ENCODE peak calls at places on chromosomes 3 and 15, in ten cellular contexts. W, K, F, O, S, N, M, E, V and R are unnamed samples.

GRCh38 chr3:134367412-134367811 is 6.8 kb downstream of the AMOTL2 start:
- DNase-seq in W (no peak), K (peak), F (no peak), O (no peak), S (peak), N (no peak), M (no peak), E (no peak), V (no peak), R (no peak)

GRCh38 chr15:88334436-88334835 is 77.9 kb upstream of the NTRK3 start:
- DNase-seq in W (no peak), K (no peak), F (no peak), O (no peak), S (no peak), N (no peak), M (no peak), E (no peak), V (no peak), R (no peak)

GRCh38 chr15:66673410-66674322 is 28.4 kb upstream of the SMAD6 start:
- DNase-seq in W (peak), K (peak), F (peak), O (peak), S (no peak), N (no peak), M (no peak), E (peak), V (no peak), R (no peak)

GRCh38 chr15:27271258-27271657 is 300.3 kb downstream of the GABRG3 start:
- DNase-seq in W (no peak), K (no peak), F (no peak), O (no peak), S (no peak), N (no peak), M (no peak), E (no peak), V (no peak), R (no peak)

GRCh38 chr3:192917258-192917507 is 473 bp downstream of the MB21D2 start:
- DNase-seq in W (no peak), K (no peak), F (peak), O (no peak), S (no peak), N (no peak), M (no peak), E (no peak), V (no peak), R (no peak)

GRCh38 chr15:57554063-57554820 is 37.5 kb upstream of the MYZAP start:
- DNase-seq in W (peak), K (no peak), F (peak), O (no peak), S (no peak), N (no peak), M (no peak), E (no peak), V (no peak), R (no peak)

GRCh38 chr3:100103558-100104441 is 10.5 kb downstream of the FILIP1L start:
- DNase-seq in W (no peak), K (peak), F (no peak), O (peak), S (no peak), N (no peak), M (no peak), E (peak), V (no peak), R (no peak)

GRCh38 chr3:126197854-126198584 is 17.6 kb upstream of the ALDH1L1 start:
- DNase-seq in W (peak), K (peak), F (peak), O (peak), S (peak), N (no peak), M (peak), E (peak), V (peak), R (peak)

GRCh38 chr3:52405601-52406115 is 39.2 kb downstream of the SEMA3G start:
- DNase-seq in W (peak), K (no peak), F (no peak), O (no peak), S (peak), N (no peak), M (no peak), E (no peak), V (no peak), R (no peak)

GRCh38 chr15:82063055-82063454 is 17.2 kb upstream of the MEX3B start:
- DNase-seq in W (no peak), K (no peak), F (no peak), O (no peak), S (no peak), N (no peak), M (no peak), E (no peak), V (no peak), R (no peak)

GRCh38 chr3:48018841-48019240 is 2.6 kb upstream of the MAP4 start:
- DNase-seq in W (peak), K (peak), F (no peak), O (no peak), S (no peak), N (peak), M (no peak), E (no peak), V (no peak), R (no peak)

GRCh38 chr15:80502782-80503181 is 98.6 kb downstream of the ARNT2 start:
- DNase-seq in W (no peak), K (no peak), F (no peak), O (no peak), S (peak), N (no peak), M (no peak), E (no peak), V (no peak), R (no peak)

DNA sequence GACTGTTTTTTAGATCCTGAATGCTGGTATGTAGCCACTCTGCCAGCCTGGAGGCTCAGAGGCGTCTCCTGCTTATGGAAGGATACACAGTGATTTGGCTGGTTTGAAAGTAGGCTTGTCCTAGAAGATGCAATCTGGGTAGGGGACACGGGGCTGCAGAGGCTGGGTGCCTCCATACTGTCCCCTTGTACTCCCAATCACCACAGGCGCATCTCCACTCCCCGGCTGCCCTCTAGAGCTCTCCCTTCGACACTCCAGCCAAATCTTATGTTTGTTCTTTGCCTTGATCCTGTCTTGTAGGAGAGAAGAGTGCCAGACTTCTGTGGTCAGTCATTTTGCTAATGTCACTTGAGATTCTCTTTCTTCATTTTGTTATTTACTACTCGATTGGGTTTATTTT is 168.8 kb upstream of the THRB start:
- DNase-seq in W (no peak), K (no peak), F (no peak), O (no peak), S (no peak), N (no peak), M (no peak), E (no peak), V (no peak), R (no peak)
- TF ChIP-seq CTCF in W (no peak), K (no peak), F (no peak), O (no peak), S (no peak), N (no peak), M (no peak), E (no peak), V (no peak), R (no peak)

GRCh38 chr3:161420746-161421145 is 49.4 kb upstream of the SPTSSB start:
- DNase-seq in W (peak), K (peak), F (peak), O (no peak), S (no peak), N (no peak), M (no peak), E (no peak), V (no peak), R (no peak)
- TF ChIP-seq CTCF in W (no peak), K (peak), F (no peak), O (no peak), S (no peak), N (no peak), M (no peak), E (no peak), V (no peak), R (no peak)

DNA sequence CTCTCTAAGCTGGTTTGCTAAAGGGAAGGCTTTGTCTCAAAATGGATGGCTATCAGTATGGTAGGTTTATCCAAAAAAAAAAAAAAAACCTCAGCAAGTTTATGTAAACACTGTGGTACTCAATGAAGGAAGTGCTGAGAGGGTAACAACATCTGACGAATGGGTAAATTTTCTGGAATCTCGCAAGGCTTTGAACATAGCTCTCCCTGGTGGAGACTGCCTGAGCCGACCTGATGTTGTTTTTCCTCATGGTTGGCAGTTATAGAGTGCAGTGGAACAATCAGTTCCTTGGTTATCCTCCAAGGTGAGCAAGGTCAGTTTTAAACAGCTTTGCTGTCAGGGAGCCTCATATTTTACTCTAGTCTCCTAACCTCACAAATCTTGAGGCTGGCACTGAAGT is 94.6 kb downstream of the ZPLD1 start:
- DNase-seq in W (peak), K (peak), F (peak), O (no peak), S (no peak), N (no peak), M (no peak), E (no peak), V (no peak), R (no peak)
- TF ChIP-seq CTCF in W (peak), K (peak), F (no peak), O (no peak), S (peak), N (peak), M (no peak), E (no peak), V (no peak), R (no peak)

GRCh38 chr3:183211390-183211789 is 41.7 kb upstream of the B3GNT5 start:
- DNase-seq in W (no peak), K (no peak), F (no peak), O (no peak), S (no peak), N (no peak), M (no peak), E (peak), V (no peak), R (no peak)
- TF ChIP-seq CTCF in W (no peak), K (no peak), F (no peak), O (no peak), S (no peak), N (no peak), M (no peak), E (no peak), V (no peak), R (no peak)

GRCh38 chr3:70386043-70386442 is 73.6 kb upstream of the MDFIC2 start:
- DNase-seq in W (no peak), K (no peak), F (no peak), O (no peak), S (no peak), N (no peak), M (no peak), E (no peak), V (no peak), R (no peak)
- TF ChIP-seq CTCF in W (no peak), K (no peak), F (no peak), O (no peak), S (no peak), N (no peak), M (no peak), E (no peak), V (no peak), R (no peak)

GRCh38 chr3:151766454-151766853 is 32.7 kb downstream of the AADACL2 start:
- DNase-seq in W (peak), K (peak), F (no peak), O (no peak), S (no peak), N (no peak), M (no peak), E (no peak), V (no peak), R (no peak)

GRCh38 chr3:151765685-151766084 is 32.0 kb downstream of the AADACL2 start:
- DNase-seq in W (peak), K (no peak), F (no peak), O (no peak), S (no peak), N (no peak), M (no peak), E (no peak), V (no peak), R (no peak)

DNA sequence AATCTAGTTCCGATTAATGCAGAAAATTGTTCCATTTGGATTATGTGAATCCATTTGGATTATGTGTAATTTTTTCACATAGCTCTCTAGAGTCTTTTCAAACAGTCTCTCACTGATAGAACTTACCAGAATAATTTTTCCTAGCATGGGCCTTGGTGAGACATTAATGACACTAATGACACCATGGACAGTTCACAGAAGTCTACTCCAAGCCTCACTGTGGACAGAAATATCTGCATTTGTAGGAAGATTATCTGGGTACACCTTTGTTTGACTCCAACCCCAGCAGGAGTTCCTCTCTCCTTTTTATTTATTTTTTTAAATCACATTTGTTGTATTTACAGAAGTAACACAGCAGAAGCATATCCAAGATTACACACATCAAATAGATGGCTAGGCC is 27.9 kb downstream of the AADACL2 start:
- DNase-seq in W (no peak), K (no peak), F (no peak), O (no peak), S (no peak), N (no peak), M (no peak), E (no peak), V (no peak), R (no peak)
- TF ChIP-seq CTCF in W (no peak), K (no peak), F (no peak), O (no peak), S (no peak), N (no peak), M (no peak), E (no peak), V (no peak), R (no peak)

GRCh38 chr3:76724706-76725105 is 315.2 kb upstream of the ROBO2 start:
- DNase-seq in W (no peak), K (peak), F (no peak), O (no peak), S (no peak), N (no peak), M (no peak), E (no peak), V (no peak), R (no peak)

GRCh38 chr3:76726034-76726433 is 313.9 kb upstream of the ROBO2 start:
- DNase-seq in W (no peak), K (no peak), F (no peak), O (no peak), S (no peak), N (no peak), M (no peak), E (no peak), V (no peak), R (no peak)

GRCh38 chr3:76728411-76728810 is 311.5 kb upstream of the ROBO2 start:
- DNase-seq in W (no peak), K (no peak), F (no peak), O (no peak), S (no peak), N (no peak), M (no peak), E (no peak), V (no peak), R (no peak)

GRCh38 chr3:76723366-76723765 is 316.5 kb upstream of the ROBO2 start:
- DNase-seq in W (no peak), K (no peak), F (no peak), O (no peak), S (no peak), N (no peak), M (no peak), E (no peak), V (no peak), R (no peak)

GRCh38 chr3:76724075-76724474 is 315.8 kb upstream of the ROBO2 start:
- DNase-seq in W (no peak), K (no peak), F (no peak), O (no peak), S (no peak), N (no peak), M (no peak), E (no peak), V (no peak), R (no peak)
- TF ChIP-seq CTCF in W (no peak), K (peak), F (no peak), O (no peak), S (no peak), N (no peak), M (no peak), E (no peak), V (no peak), R (no peak)

GRCh38 chr3:27596334-27596841 is 112.2 kb upstream of the SLC4A7 start:
- DNase-seq in W (peak), K (peak), F (no peak), O (no peak), S (no peak), N (no peak), M (no peak), E (no peak), V (no peak), R (no peak)
- TF ChIP-seq CTCF in W (no peak), K (no peak), F (no peak), O (no peak), S (no peak), N (no peak), M (no peak), E (no peak), V (no peak), R (no peak)